ENCODE peak calls at places on chromosome 6, in six cellular contexts. One of them, this sample, is unnamed.

GRCh38 chr6:73898599-73898998 is 202.6 kb downstream of the CD109 start:
- DNase-seq in CD8-positive, alpha-beta T cell: no peak
- DNase-seq in spleen: no peak
- DNase-seq in body of pancreas: no peak
- DNase-seq in left ventricle myocardium inferior: no peak
- DNase-seq in OCI-LY7: no peak
- DNase-seq in this sample: peak; percentile 55

GRCh38 chr6:42103218-42103617 is 39.2 kb downstream of the C6orf132 start:
- DNase-seq in spleen: no peak
- DNase-seq in left ventricle myocardium inferior: no peak
- DNase-seq in OCI-LY7: no peak
- DNase-seq in CD8-positive, alpha-beta T cell: no peak
- DNase-seq in body of pancreas: no peak
- DNase-seq in this sample: no peak

GRCh38 chr6:127971945-127972391 is 71.1 kb upstream of the THEMIS start:
- DNase-seq in left ventricle myocardium inferior: no peak
- DNase-seq in spleen: no peak
- DNase-seq in OCI-LY7: no peak
- DNase-seq in CD8-positive, alpha-beta T cell: peak; percentile 73
- DNase-seq in body of pancreas: no peak
- DNase-seq in this sample: no peak

GRCh38 chr6:168210239-168211107 is 109.1 kb downstream of the DACT2 start:
- DNase-seq in spleen: peak; percentile 69
- DNase-seq in CD8-positive, alpha-beta T cell: no peak
- DNase-seq in body of pancreas: no peak
- DNase-seq in OCI-LY7: no peak
- DNase-seq in left ventricle myocardium inferior: no peak
- DNase-seq in this sample: no peak

GRCh38 chr6:39361657-39362486 is 39.4 kb upstream of the KCNK16 start:
- DNase-seq in left ventricle myocardium inferior: peak; percentile 49
- DNase-seq in spleen: peak; percentile 84
- DNase-seq in CD8-positive, alpha-beta T cell: peak; percentile 58
- DNase-seq in OCI-LY7: peak; percentile 62
- DNase-seq in body of pancreas: peak; percentile 72
- DNase-seq in this sample: peak; percentile 94

GRCh38 chr6:125421853-125422252 is 120.1 kb upstream of the HDDC2 start:
- DNase-seq in left ventricle myocardium inferior: peak; percentile 18
- DNase-seq in OCI-LY7: no peak
- DNase-seq in spleen: no peak
- DNase-seq in body of pancreas: no peak
- DNase-seq in CD8-positive, alpha-beta T cell: no peak
- DNase-seq in this sample: peak; percentile 32

GRCh38 chr6:119052292-119052889 is 26.1 kb downstream of the FAM184A start:
- DNase-seq in body of pancreas: no peak
- DNase-seq in left ventricle myocardium inferior: no peak
- DNase-seq in spleen: no peak
- DNase-seq in CD8-positive, alpha-beta T cell: no peak
- DNase-seq in OCI-LY7: no peak
- DNase-seq in this sample: no peak

GRCh38 chr6:167934426-167934864 is 63.0 kb upstream of the KIF25 start:
- DNase-seq in OCI-LY7: no peak
- DNase-seq in CD8-positive, alpha-beta T cell: no peak
- DNase-seq in left ventricle myocardium inferior: no peak
- DNase-seq in body of pancreas: no peak
- DNase-seq in spleen: no peak
- DNase-seq in this sample: no peak

GRCh38 chr6:45423901-45424627 is 46.3 kb upstream of the SUPT3H start:
- DNase-seq in left ventricle myocardium inferior: peak; percentile 22
- DNase-seq in CD8-positive, alpha-beta T cell: peak; percentile 52
- DNase-seq in body of pancreas: peak; percentile 6
- DNase-seq in OCI-LY7: no peak
- DNase-seq in spleen: peak; percentile 89
- DNase-seq in this sample: peak; percentile 59

GRCh38 chr6:3769610-3770009 is 18.1 kb upstream of the PXDC1 start:
- DNase-seq in OCI-LY7: no peak
- DNase-seq in body of pancreas: no peak
- DNase-seq in spleen: no peak
- DNase-seq in CD8-positive, alpha-beta T cell: no peak
- DNase-seq in left ventricle myocardium inferior: no peak
- DNase-seq in this sample: no peak

GRCh38 chr6:19749722-19750121 is 87.4 kb upstream of the ID4 start:
- DNase-seq in CD8-positive, alpha-beta T cell: no peak
- DNase-seq in left ventricle myocardium inferior: no peak
- DNase-seq in spleen: no peak
- DNase-seq in body of pancreas: no peak
- DNase-seq in OCI-LY7: no peak
- DNase-seq in this sample: no peak

GRCh38 chr6:168678177-168678576 is 237.2 kb downstream of the SMOC2 start:
- DNase-seq in CD8-positive, alpha-beta T cell: no peak
- DNase-seq in body of pancreas: no peak
- DNase-seq in OCI-LY7: no peak
- DNase-seq in left ventricle myocardium inferior: no peak
- DNase-seq in spleen: no peak
- DNase-seq in this sample: no peak

GRCh38 chr6:32198345-32198696 is 5.9 kb upstream of the GPSM3 start:
- DNase-seq in spleen: no peak
- DNase-seq in OCI-LY7: no peak
- DNase-seq in CD8-positive, alpha-beta T cell: no peak
- DNase-seq in body of pancreas: no peak
- DNase-seq in left ventricle myocardium inferior: no peak
- DNase-seq in this sample: no peak

GRCh38 chr6:85537055-85537494 is 56.6 kb downstream of the SNX14 start:
- DNase-seq in CD8-positive, alpha-beta T cell: no peak
- DNase-seq in spleen: no peak
- DNase-seq in body of pancreas: no peak
- DNase-seq in OCI-LY7: peak; percentile 29
- DNase-seq in left ventricle myocardium inferior: no peak
- DNase-seq in this sample: no peak

GRCh38 chr6:8017276-8017701 is 46.9 kb downstream of the BLOC1S5 start:
- DNase-seq in OCI-LY7: peak; percentile 45
- DNase-seq in spleen: no peak
- DNase-seq in CD8-positive, alpha-beta T cell: no peak
- DNase-seq in body of pancreas: no peak
- DNase-seq in left ventricle myocardium inferior: no peak
- DNase-seq in this sample: no peak

GRCh38 chr6:166526937-166527336 is 59.5 kb downstream of the RAMACL start:
- DNase-seq in left ventricle myocardium inferior: no peak
- DNase-seq in spleen: no peak
- DNase-seq in body of pancreas: no peak
- DNase-seq in OCI-LY7: no peak
- DNase-seq in CD8-positive, alpha-beta T cell: no peak
- DNase-seq in this sample: no peak

GRCh38 chr6:29813809-29814208 is 13.8 kb upstream of the HLA-G start:
- DNase-seq in body of pancreas: no peak
- DNase-seq in OCI-LY7: no peak
- DNase-seq in left ventricle myocardium inferior: no peak
- DNase-seq in CD8-positive, alpha-beta T cell: no peak
- DNase-seq in spleen: no peak
- DNase-seq in this sample: no peak

GRCh38 chr6:136486357-136486756 is 63.9 kb downstream of the MAP7 start:
- DNase-seq in CD8-positive, alpha-beta T cell: no peak
- DNase-seq in OCI-LY7: no peak
- DNase-seq in left ventricle myocardium inferior: no peak
- DNase-seq in body of pancreas: no peak
- DNase-seq in spleen: no peak
- DNase-seq in this sample: no peak

GRCh38 chr6:37690964-37691735 is 6.5 kb downstream of the MDGA1 start:
- DNase-seq in CD8-positive, alpha-beta T cell: no peak
- DNase-seq in spleen: no peak
- DNase-seq in OCI-LY7: no peak
- DNase-seq in left ventricle myocardium inferior: no peak
- DNase-seq in body of pancreas: no peak
- DNase-seq in this sample: no peak

GRCh38 chr6:142542704-142543233 is 241.0 kb downstream of the ADGRG6 start:
- DNase-seq in body of pancreas: peak; percentile 32
- DNase-seq in CD8-positive, alpha-beta T cell: no peak
- DNase-seq in OCI-LY7: no peak
- DNase-seq in spleen: no peak
- DNase-seq in left ventricle myocardium inferior: peak; percentile 29
- DNase-seq in this sample: no peak

GRCh38 chr6:49645139-49645538 is 8.5 kb upstream of the RHAG start:
- DNase-seq in spleen: no peak
- DNase-seq in left ventricle myocardium inferior: no peak
- DNase-seq in body of pancreas: no peak
- DNase-seq in OCI-LY7: no peak
- DNase-seq in CD8-positive, alpha-beta T cell: no peak
- DNase-seq in this sample: no peak

GRCh38 chr6:36692220-36692619 is 5.4 kb upstream of the RAB44 start:
- DNase-seq in left ventricle myocardium inferior: no peak
- DNase-seq in body of pancreas: no peak
- DNase-seq in OCI-LY7: peak; percentile 85
- DNase-seq in CD8-positive, alpha-beta T cell: no peak
- DNase-seq in spleen: peak; percentile 92
- DNase-seq in this sample: no peak

DNA sequence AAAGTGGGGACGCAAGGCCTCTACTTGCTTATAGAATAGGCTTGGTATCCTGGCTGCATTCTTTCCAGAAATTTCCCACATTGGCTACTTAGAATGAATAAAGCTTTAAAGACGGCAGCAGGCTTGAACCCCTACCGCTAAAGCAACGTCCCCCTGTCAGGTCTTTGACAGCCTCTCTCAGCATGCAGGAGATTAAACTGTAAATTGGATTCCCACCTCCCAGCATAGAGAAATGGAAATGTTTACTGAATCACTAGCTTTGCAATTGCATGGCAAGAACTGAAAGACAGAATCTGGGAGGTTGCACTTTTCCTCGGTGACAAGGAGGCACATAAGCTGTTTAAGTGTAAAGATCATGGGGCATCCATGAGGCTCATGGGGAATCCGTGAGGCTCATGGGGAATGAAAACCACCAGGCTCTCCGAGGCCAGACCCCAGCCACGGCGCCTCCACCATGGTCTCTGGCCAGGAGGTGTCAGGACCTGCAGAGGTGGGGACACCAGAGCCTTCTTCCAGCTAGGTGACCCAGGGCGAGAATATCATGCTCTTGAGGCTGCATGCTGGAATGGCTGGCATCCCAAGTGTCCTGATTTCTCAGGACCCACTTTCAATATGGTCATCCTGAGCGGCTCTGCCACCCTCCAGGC is 10.3 kb downstream of the LEMD2 start:
- DNase-seq in OCI-LY7: no peak
- DNase-seq in left ventricle myocardium inferior: no peak
- DNase-seq in CD8-positive, alpha-beta T cell: no peak
- DNase-seq in body of pancreas: no peak
- DNase-seq in spleen: no peak
- DNase-seq in this sample: no peak
- H3K36me3 ChIP-seq in OCI-LY7: peaks cover 94% of the 10 kb centered on the region
- H3K36me3 ChIP-seq in left ventricle myocardium inferior: peaks cover 93% of the 10 kb centered on the region
- H3K36me3 ChIP-seq in CD8-positive, alpha-beta T cell: peaks cover 78% of the 10 kb centered on the region
- H3K36me3 ChIP-seq in body of pancreas: peaks cover 21% of the 10 kb centered on the region
- H3K36me3 ChIP-seq in spleen: peaks cover 99% of the 10 kb centered on the region
- H3K36me3 ChIP-seq in this sample: peaks cover 55% of the 10 kb centered on the region

GRCh38 chr6:134171517-134171916 is 119.1 kb upstream of the SLC2A12 start:
- DNase-seq in left ventricle myocardium inferior: no peak
- DNase-seq in body of pancreas: no peak
- DNase-seq in spleen: no peak
- DNase-seq in OCI-LY7: no peak
- DNase-seq in CD8-positive, alpha-beta T cell: peak; percentile 43
- DNase-seq in this sample: no peak
- H3K36me3 ChIP-seq in left ventricle myocardium inferior: peaks cover 55% of the 10 kb centered on the region
- H3K36me3 ChIP-seq in body of pancreas: peaks cover 7% of the 10 kb centered on the region
- H3K36me3 ChIP-seq in spleen: peaks cover 38% of the 10 kb centered on the region
- H3K36me3 ChIP-seq in OCI-LY7: peaks cover 39% of the 10 kb centered on the region
- H3K36me3 ChIP-seq in CD8-positive, alpha-beta T cell: peaks cover 32% of the 10 kb centered on the region
- H3K36me3 ChIP-seq in this sample: peaks cover 25% of the 10 kb centered on the region

GRCh38 chr6:134961366-134961765 is 11.5 kb upstream of the ALDH8A1 start:
- DNase-seq in left ventricle myocardium inferior: no peak
- DNase-seq in OCI-LY7: no peak
- DNase-seq in CD8-positive, alpha-beta T cell: no peak
- DNase-seq in body of pancreas: no peak
- DNase-seq in spleen: no peak
- DNase-seq in this sample: no peak
- H3K36me3 ChIP-seq in left ventricle myocardium inferior: peaks cover 74% of the 10 kb centered on the region
- H3K36me3 ChIP-seq in OCI-LY7: peaks cover 67% of the 10 kb centered on the region
- H3K36me3 ChIP-seq in CD8-positive, alpha-beta T cell: peaks cover 21% of the 10 kb centered on the region
- H3K36me3 ChIP-seq in body of pancreas: no peaks in the 10 kb centered on the region
- H3K36me3 ChIP-seq in spleen: peaks cover 32% of the 10 kb centered on the region
- H3K36me3 ChIP-seq in this sample: no peaks in the 10 kb centered on the region

GRCh38 chr6:149472241-149472640 is 12.6 kb downstream of the ZC3H12D start:
- DNase-seq in left ventricle myocardium inferior: no peak
- DNase-seq in OCI-LY7: no peak
- DNase-seq in body of pancreas: no peak
- DNase-seq in spleen: no peak
- DNase-seq in CD8-positive, alpha-beta T cell: no peak
- DNase-seq in this sample: no peak
- H3K36me3 ChIP-seq in left ventricle myocardium inferior: no peaks in the 10 kb centered on the region
- H3K36me3 ChIP-seq in OCI-LY7: peaks cover 45% of the 10 kb centered on the region
- H3K36me3 ChIP-seq in body of pancreas: no peaks in the 10 kb centered on the region
- H3K36me3 ChIP-seq in spleen: no peaks in the 10 kb centered on the region
- H3K36me3 ChIP-seq in CD8-positive, alpha-beta T cell: peaks cover 18% of the 10 kb centered on the region
- H3K36me3 ChIP-seq in this sample: no peaks in the 10 kb centered on the region

DNA sequence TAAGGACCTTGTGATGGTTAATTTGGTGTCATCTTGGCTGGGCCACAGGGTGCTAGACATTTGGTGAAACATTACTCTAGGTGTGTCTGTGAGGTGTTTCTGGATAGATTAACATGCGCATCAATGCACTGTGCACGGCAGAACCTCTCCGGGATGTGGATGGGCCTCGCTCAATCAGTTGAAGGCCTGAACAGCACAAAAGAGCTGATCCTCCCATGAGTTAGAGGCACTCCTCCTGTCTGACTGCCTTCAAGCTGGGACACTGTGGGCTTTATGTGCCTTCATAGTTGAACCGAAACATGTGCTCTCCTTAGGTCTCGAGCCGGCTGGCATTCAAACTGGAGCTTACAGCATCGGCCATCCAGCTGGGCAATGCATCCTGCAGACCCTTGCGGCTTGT is 88.8 kb downstream of the HUS1B start:
- DNase-seq in OCI-LY7: no peak
- DNase-seq in body of pancreas: no peak
- DNase-seq in spleen: no peak
- DNase-seq in CD8-positive, alpha-beta T cell: no peak
- DNase-seq in left ventricle myocardium inferior: no peak
- DNase-seq in this sample: no peak
- H3K36me3 ChIP-seq in OCI-LY7: no peaks in the 10 kb centered on the region
- H3K36me3 ChIP-seq in body of pancreas: no peaks in the 10 kb centered on the region
- H3K36me3 ChIP-seq in spleen: peaks cover 44% of the 10 kb centered on the region
- H3K36me3 ChIP-seq in CD8-positive, alpha-beta T cell: peaks cover 8% of the 10 kb centered on the region
- H3K36me3 ChIP-seq in left ventricle myocardium inferior: peaks cover 62% of the 10 kb centered on the region
- H3K36me3 ChIP-seq in this sample: peaks cover 12% of the 10 kb centered on the region

This sample was measured in H7.